ENCODE peak calls at places on chromosomes 1 and 21, in six cellular contexts. One of them, this sample, is unnamed.
A peak's percentile ranks its signal among the peaks of the same experiment; 100 is the strongest.

GRCh38 chr1:236141447-236142357 is 637 bp upstream of the GPR137B start:
- DNase-seq in stimulated activated CD4-positive, alpha-beta T cell treated with anti-CD3 and anti-CD28 coated beads, Interleukin-2, amount 100 ng/mL, for 24 hours: peak; percentile 39
- DNase-seq in tibial nerve: no peak
- DNase-seq in T-helper 9 cell: no peak
- DNase-seq in stimulated activated CD8-positive, alpha-beta memory T cell treated with anti-CD3 and anti-CD28 coated beads, Interleukin-7, amount 100 ng/mL, for 1 hour: no peak
- DNase-seq in neural progenitor cell: peak; percentile 72
- DNase-seq in this sample: peak; percentile 72

GRCh38 chr1:150999051-150999674 is 7.5 kb downstream of the MINDY1 start:
- DNase-seq in stimulated activated CD4-positive, alpha-beta T cell treated with anti-CD3 and anti-CD28 coated beads, Interleukin-2, amount 100 ng/mL, for 24 hours: peak; percentile 33
- DNase-seq in tibial nerve: no peak
- DNase-seq in T-helper 9 cell: no peak
- DNase-seq in stimulated activated CD8-positive, alpha-beta memory T cell treated with anti-CD3 and anti-CD28 coated beads, Interleukin-7, amount 100 ng/mL, for 1 hour: no peak
- DNase-seq in neural progenitor cell: no peak
- DNase-seq in this sample: no peak

GRCh38 chr1:51548986-51549619 is 30.0 kb upstream of the EPS15 start:
- DNase-seq in stimulated activated CD4-positive, alpha-beta T cell treated with anti-CD3 and anti-CD28 coated beads, Interleukin-2, amount 100 ng/mL, for 24 hours: no peak
- DNase-seq in tibial nerve: no peak
- DNase-seq in T-helper 9 cell: no peak
- DNase-seq in stimulated activated CD8-positive, alpha-beta memory T cell treated with anti-CD3 and anti-CD28 coated beads, Interleukin-7, amount 100 ng/mL, for 1 hour: no peak
- DNase-seq in neural progenitor cell: no peak
- DNase-seq in this sample: no peak

GRCh38 chr21:41712201-41712600 is 54.7 kb downstream of the RIPK4 start:
- DNase-seq in stimulated activated CD4-positive, alpha-beta T cell treated with anti-CD3 and anti-CD28 coated beads, Interleukin-2, amount 100 ng/mL, for 24 hours: no peak
- DNase-seq in tibial nerve: no peak
- DNase-seq in T-helper 9 cell: no peak
- DNase-seq in stimulated activated CD8-positive, alpha-beta memory T cell treated with anti-CD3 and anti-CD28 coated beads, Interleukin-7, amount 100 ng/mL, for 1 hour: no peak
- DNase-seq in neural progenitor cell: peak; percentile 65
- DNase-seq in this sample: no peak

GRCh38 chr1:208080396-208081276 is 163.5 kb downstream of the PLXNA2 start:
- DNase-seq in stimulated activated CD4-positive, alpha-beta T cell treated with anti-CD3 and anti-CD28 coated beads, Interleukin-2, amount 100 ng/mL, for 24 hours: no peak
- DNase-seq in tibial nerve: no peak
- DNase-seq in T-helper 9 cell: no peak
- DNase-seq in stimulated activated CD8-positive, alpha-beta memory T cell treated with anti-CD3 and anti-CD28 coated beads, Interleukin-7, amount 100 ng/mL, for 1 hour: no peak
- DNase-seq in neural progenitor cell: no peak
- DNase-seq in this sample: no peak

GRCh38 chr1:92587445-92587844 is 100.7 kb upstream of the GFI1 start:
- DNase-seq in stimulated activated CD4-positive, alpha-beta T cell treated with anti-CD3 and anti-CD28 coated beads, Interleukin-2, amount 100 ng/mL, for 24 hours: no peak
- DNase-seq in tibial nerve: no peak
- DNase-seq in T-helper 9 cell: no peak
- DNase-seq in stimulated activated CD8-positive, alpha-beta memory T cell treated with anti-CD3 and anti-CD28 coated beads, Interleukin-7, amount 100 ng/mL, for 1 hour: no peak
- DNase-seq in neural progenitor cell: no peak
- DNase-seq in this sample: no peak

GRCh38 chr1:183467687-183468086 is 4.6 kb upstream of the SMG7 start:
- DNase-seq in stimulated activated CD4-positive, alpha-beta T cell treated with anti-CD3 and anti-CD28 coated beads, Interleukin-2, amount 100 ng/mL, for 24 hours: no peak
- DNase-seq in tibial nerve: no peak
- DNase-seq in T-helper 9 cell: no peak
- DNase-seq in stimulated activated CD8-positive, alpha-beta memory T cell treated with anti-CD3 and anti-CD28 coated beads, Interleukin-7, amount 100 ng/mL, for 1 hour: no peak
- DNase-seq in neural progenitor cell: no peak
- DNase-seq in this sample: no peak

GRCh38 chr1:64892576-64893573 is 73.5 kb downstream of the JAK1 start:
- DNase-seq in stimulated activated CD4-positive, alpha-beta T cell treated with anti-CD3 and anti-CD28 coated beads, Interleukin-2, amount 100 ng/mL, for 24 hours: no peak
- DNase-seq in tibial nerve: no peak
- DNase-seq in T-helper 9 cell: no peak
- DNase-seq in stimulated activated CD8-positive, alpha-beta memory T cell treated with anti-CD3 and anti-CD28 coated beads, Interleukin-7, amount 100 ng/mL, for 1 hour: no peak
- DNase-seq in neural progenitor cell: peak; percentile 15
- DNase-seq in this sample: no peak

GRCh38 chr1:202697038-202697437 is 13.2 kb downstream of the SYT2 start:
- DNase-seq in stimulated activated CD4-positive, alpha-beta T cell treated with anti-CD3 and anti-CD28 coated beads, Interleukin-2, amount 100 ng/mL, for 24 hours: no peak
- DNase-seq in tibial nerve: no peak
- DNase-seq in T-helper 9 cell: no peak
- DNase-seq in stimulated activated CD8-positive, alpha-beta memory T cell treated with anti-CD3 and anti-CD28 coated beads, Interleukin-7, amount 100 ng/mL, for 1 hour: no peak
- DNase-seq in neural progenitor cell: no peak
- DNase-seq in this sample: no peak

GRCh38 chr21:46056450-46056903 is 41.4 kb upstream of the COL6A2 start:
- DNase-seq in stimulated activated CD4-positive, alpha-beta T cell treated with anti-CD3 and anti-CD28 coated beads, Interleukin-2, amount 100 ng/mL, for 24 hours: no peak
- DNase-seq in tibial nerve: peak; percentile 58
- DNase-seq in T-helper 9 cell: no peak
- DNase-seq in stimulated activated CD8-positive, alpha-beta memory T cell treated with anti-CD3 and anti-CD28 coated beads, Interleukin-7, amount 100 ng/mL, for 1 hour: no peak
- DNase-seq in neural progenitor cell: no peak
- DNase-seq in this sample: no peak

This sample was measured in ELF-1.